ENCODE peak calls at places on chromosomes 7 and 10, in eight cellular contexts. One of them, this sample, is unnamed.

GRCh38 chr7:106914018-106914607 is 49.0 kb downstream of the PIK3CG start:
- DNase-seq in HepG2: no peak
- DNase-seq in prostate gland: no peak
- DNase-seq in transverse colon: no peak
- DNase-seq in A549: no peak
- DNase-seq in CD8-positive, alpha-beta T cell: no peak
- DNase-seq in heart left ventricle: no peak
- DNase-seq in psoas muscle: no peak
- DNase-seq in this sample: no peak

GRCh38 chr10:14403846-14404623 is 73.3 kb upstream of the FRMD4A start:
- DNase-seq in psoas muscle: no peak
- DNase-seq in transverse colon: no peak
- DNase-seq in prostate gland: no peak
- DNase-seq in CD8-positive, alpha-beta T cell: no peak
- DNase-seq in HepG2: no peak
- DNase-seq in A549: no peak
- DNase-seq in heart left ventricle: no peak
- DNase-seq in this sample: no peak

GRCh38 chr7:36994456-36995112 is 270.3 kb upstream of the AOAH start:
- DNase-seq in transverse colon: no peak
- DNase-seq in CD8-positive, alpha-beta T cell: no peak
- DNase-seq in psoas muscle: no peak
- DNase-seq in prostate gland: no peak
- DNase-seq in heart left ventricle: no peak
- DNase-seq in A549: no peak
- DNase-seq in HepG2: no peak
- DNase-seq in this sample: no peak

GRCh38 chr10:73756183-73756582 is 12.0 kb downstream of the SEC24C start:
- DNase-seq in prostate gland: no peak
- DNase-seq in A549: no peak
- DNase-seq in HepG2: no peak
- DNase-seq in transverse colon: no peak
- DNase-seq in heart left ventricle: no peak
- DNase-seq in CD8-positive, alpha-beta T cell: no peak
- DNase-seq in psoas muscle: no peak
- DNase-seq in this sample: no peak

GRCh38 chr7:5428470-5429252 is 5.0 kb upstream of the TNRC18 start:
- DNase-seq in A549: no peak
- DNase-seq in heart left ventricle: peak; percentile 67
- DNase-seq in CD8-positive, alpha-beta T cell: no peak
- DNase-seq in prostate gland: no peak
- DNase-seq in HepG2: peak; percentile 78
- DNase-seq in psoas muscle: peak; percentile 77
- DNase-seq in transverse colon: peak; percentile 73
- DNase-seq in this sample: peak; percentile 73

GRCh38 chr10:45581497-45582385 is 90.8 kb downstream of the ZFAND4 start:
- DNase-seq in psoas muscle: no peak
- DNase-seq in CD8-positive, alpha-beta T cell: no peak
- DNase-seq in heart left ventricle: no peak
- DNase-seq in prostate gland: no peak
- DNase-seq in HepG2: peak; percentile 13
- DNase-seq in transverse colon: no peak
- DNase-seq in A549: no peak
- DNase-seq in this sample: no peak

GRCh38 chr7:28573059-28573553 is 160.8 kb downstream of the CREB5 start:
- DNase-seq in transverse colon: peak; percentile 12
- DNase-seq in A549: no peak
- DNase-seq in heart left ventricle: peak; percentile 55
- DNase-seq in prostate gland: peak; percentile 78
- DNase-seq in HepG2: peak; percentile 18
- DNase-seq in psoas muscle: no peak
- DNase-seq in CD8-positive, alpha-beta T cell: no peak
- DNase-seq in this sample: no peak

GRCh38 chr10:132939957-132940790 is 2.2 kb downstream of the CFAP46 start:
- DNase-seq in prostate gland: no peak
- DNase-seq in psoas muscle: peak; percentile 46
- DNase-seq in HepG2: no peak
- DNase-seq in A549: peak; percentile 60
- DNase-seq in transverse colon: peak; percentile 35
- DNase-seq in CD8-positive, alpha-beta T cell: no peak
- DNase-seq in heart left ventricle: peak; percentile 54
- DNase-seq in this sample: peak; percentile 46

GRCh38 chr10:86253171-86254072 is 113.2 kb downstream of the GRID1 start:
- DNase-seq in CD8-positive, alpha-beta T cell: no peak
- DNase-seq in HepG2: no peak
- DNase-seq in A549: no peak
- DNase-seq in prostate gland: no peak
- DNase-seq in heart left ventricle: no peak
- DNase-seq in psoas muscle: no peak
- DNase-seq in transverse colon: no peak
- DNase-seq in this sample: no peak

GRCh38 chr10:78968960-78969359 is 99.8 kb upstream of the ZMIZ1 start:
- DNase-seq in HepG2: no peak
- DNase-seq in A549: no peak
- DNase-seq in heart left ventricle: no peak
- DNase-seq in prostate gland: no peak
- DNase-seq in psoas muscle: no peak
- DNase-seq in CD8-positive, alpha-beta T cell: no peak
- DNase-seq in transverse colon: no peak
- DNase-seq in this sample: no peak

GRCh38 chr10:78830062-78830974 is 238.4 kb upstream of the ZMIZ1 start:
- DNase-seq in transverse colon: no peak
- DNase-seq in psoas muscle: no peak
- DNase-seq in heart left ventricle: no peak
- DNase-seq in CD8-positive, alpha-beta T cell: no peak
- DNase-seq in prostate gland: no peak
- DNase-seq in A549: peak; percentile 49
- DNase-seq in HepG2: no peak
- DNase-seq in this sample: no peak

GRCh38 chr10:1461016-1461415 is 276.3 kb downstream of the ADARB2 start:
- DNase-seq in A549: no peak
- DNase-seq in transverse colon: no peak
- DNase-seq in HepG2: no peak
- DNase-seq in prostate gland: no peak
- DNase-seq in psoas muscle: no peak
- DNase-seq in CD8-positive, alpha-beta T cell: no peak
- DNase-seq in heart left ventricle: no peak
- DNase-seq in this sample: no peak

GRCh38 chr7:151077705-151078232 is 2.8 kb downstream of the FASTK start:
- DNase-seq in CD8-positive, alpha-beta T cell: no peak
- DNase-seq in heart left ventricle: no peak
- DNase-seq in transverse colon: no peak
- DNase-seq in HepG2: no peak
- DNase-seq in psoas muscle: no peak
- DNase-seq in prostate gland: no peak
- DNase-seq in A549: no peak
- DNase-seq in this sample: no peak

GRCh38 chr7:47535704-47536628 is 45.9 kb downstream of the TNS3 start:
- DNase-seq in CD8-positive, alpha-beta T cell: no peak
- DNase-seq in prostate gland: no peak
- DNase-seq in transverse colon: no peak
- DNase-seq in A549: no peak
- DNase-seq in psoas muscle: no peak
- DNase-seq in HepG2: peak; percentile 52
- DNase-seq in heart left ventricle: no peak
- DNase-seq in this sample: no peak

GRCh38 chr7:26090927-26091519 is 61.0 kb upstream of the NFE2L3 start:
- DNase-seq in prostate gland: peak; percentile 18
- DNase-seq in psoas muscle: no peak
- DNase-seq in HepG2: peak; percentile 54
- DNase-seq in transverse colon: no peak
- DNase-seq in CD8-positive, alpha-beta T cell: no peak
- DNase-seq in heart left ventricle: no peak
- DNase-seq in A549: peak; percentile 45
- DNase-seq in this sample: no peak

GRCh38 chr7:26087321-26088091 is 64.5 kb upstream of the NFE2L3 start:
- DNase-seq in heart left ventricle: no peak
- DNase-seq in psoas muscle: no peak
- DNase-seq in HepG2: no peak
- DNase-seq in CD8-positive, alpha-beta T cell: no peak
- DNase-seq in A549: no peak
- DNase-seq in prostate gland: peak; percentile 35
- DNase-seq in transverse colon: no peak
- DNase-seq in this sample: no peak

GRCh38 chr7:26093023-26093422 is 59.0 kb upstream of the NFE2L3 start:
- DNase-seq in prostate gland: no peak
- DNase-seq in CD8-positive, alpha-beta T cell: no peak
- DNase-seq in HepG2: no peak
- DNase-seq in psoas muscle: no peak
- DNase-seq in A549: no peak
- DNase-seq in transverse colon: no peak
- DNase-seq in heart left ventricle: no peak
- DNase-seq in this sample: no peak

DNA sequence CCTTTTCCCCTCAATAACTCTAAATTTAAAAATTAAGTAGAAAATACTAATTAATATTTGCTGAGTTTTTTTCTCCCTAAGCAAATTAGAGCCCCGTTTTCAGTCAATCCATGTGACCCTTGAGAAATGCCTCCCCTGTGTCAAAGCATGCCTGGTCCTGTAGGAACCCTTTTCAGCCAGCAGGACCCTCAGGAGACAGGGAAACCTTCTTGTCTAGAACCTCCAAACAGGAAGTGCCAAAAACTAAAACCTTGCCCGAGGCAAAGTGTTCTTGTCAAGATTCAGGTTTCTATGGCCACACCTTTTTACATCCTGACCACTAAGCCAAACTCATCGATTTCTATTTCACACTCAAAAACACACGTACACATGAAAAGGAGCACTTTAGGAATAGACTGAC is 60.1 kb upstream of the NFE2L3 start:
- DNase-seq in transverse colon: no peak
- DNase-seq in A549: peak; percentile 39
- DNase-seq in CD8-positive, alpha-beta T cell: no peak
- DNase-seq in HepG2: no peak
- DNase-seq in prostate gland: no peak
- DNase-seq in psoas muscle: no peak
- DNase-seq in heart left ventricle: no peak
- DNase-seq in this sample: no peak
- TF ChIP-seq CTCF in transverse colon: no peak
- TF ChIP-seq CTCF in A549: no peak
- TF ChIP-seq CTCF in CD8-positive, alpha-beta T cell: no peak
- TF ChIP-seq CTCF in HepG2: no peak
- TF ChIP-seq CTCF in prostate gland: no peak
- TF ChIP-seq CTCF in psoas muscle: no peak
- TF ChIP-seq CTCF in heart left ventricle: no peak
- TF ChIP-seq CTCF in this sample: no peak

DNA sequence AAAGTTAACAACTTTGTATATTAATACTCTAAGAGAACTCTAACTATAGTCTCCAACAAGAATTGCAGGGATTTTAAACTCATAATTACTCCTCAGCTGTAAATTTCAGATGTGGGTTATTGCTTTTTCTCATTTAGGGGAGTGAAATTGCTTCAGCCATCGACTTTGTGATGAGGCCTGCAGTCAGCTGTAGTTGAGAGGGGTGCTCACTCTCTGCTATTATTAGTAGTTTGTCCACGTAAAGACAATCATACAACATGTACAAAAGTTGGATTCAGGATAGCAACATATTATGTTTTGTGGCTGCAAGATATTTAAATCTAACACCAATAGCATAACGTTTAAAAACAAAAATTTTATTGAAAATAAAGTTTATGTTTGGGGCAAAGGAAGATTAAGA is 28.7 kb downstream of the HDAC9 start:
- DNase-seq in transverse colon: no peak
- DNase-seq in HepG2: no peak
- DNase-seq in prostate gland: no peak
- DNase-seq in A549: no peak
- DNase-seq in heart left ventricle: no peak
- DNase-seq in CD8-positive, alpha-beta T cell: no peak
- DNase-seq in psoas muscle: no peak
- DNase-seq in this sample: no peak
- H3K4me1 ChIP-seq in transverse colon: peaks cover 3% of the 10 kb centered on the region
- H3K4me1 ChIP-seq in HepG2: no peaks in the 10 kb centered on the region
- H3K4me1 ChIP-seq in prostate gland: no peaks in the 10 kb centered on the region
- H3K4me1 ChIP-seq in A549: no peaks in the 10 kb centered on the region
- H3K4me1 ChIP-seq in heart left ventricle: peaks cover 54% of the 10 kb centered on the region
- H3K4me1 ChIP-seq in CD8-positive, alpha-beta T cell: no peaks in the 10 kb centered on the region
- H3K4me1 ChIP-seq in psoas muscle: peaks cover 68% of the 10 kb centered on the region
- H3K4me1 ChIP-seq in this sample: no peaks in the 10 kb centered on the region

GRCh38 chr10:77636967-77637473 is 588 bp downstream of the KCNMA1 start:
- DNase-seq in transverse colon: no peak
- DNase-seq in heart left ventricle: no peak
- DNase-seq in CD8-positive, alpha-beta T cell: no peak
- DNase-seq in HepG2: no peak
- DNase-seq in A549: no peak
- DNase-seq in prostate gland: no peak
- DNase-seq in psoas muscle: peak; percentile 16
- DNase-seq in this sample: no peak

GRCh38 chr10:77634939-77635338 is 2.7 kb downstream of the KCNMA1 start:
- DNase-seq in A549: no peak
- DNase-seq in psoas muscle: no peak
- DNase-seq in CD8-positive, alpha-beta T cell: no peak
- DNase-seq in prostate gland: no peak
- DNase-seq in transverse colon: no peak
- DNase-seq in heart left ventricle: no peak
- DNase-seq in HepG2: no peak
- DNase-seq in this sample: no peak

GRCh38 chr10:77635402-77636227 is 2.0 kb downstream of the KCNMA1 start:
- DNase-seq in CD8-positive, alpha-beta T cell: no peak
- DNase-seq in prostate gland: no peak
- DNase-seq in heart left ventricle: no peak
- DNase-seq in A549: no peak
- DNase-seq in transverse colon: no peak
- DNase-seq in psoas muscle: no peak
- DNase-seq in HepG2: no peak
- DNase-seq in this sample: no peak

GRCh38 chr10:77637474-77637985 is at the start of gene KCNMA1:
- DNase-seq in HepG2: no peak
- DNase-seq in heart left ventricle: no peak
- DNase-seq in prostate gland: no peak
- DNase-seq in psoas muscle: peak; percentile 26
- DNase-seq in A549: peak; percentile 51
- DNase-seq in CD8-positive, alpha-beta T cell: no peak
- DNase-seq in transverse colon: peak; percentile 26
- DNase-seq in this sample: peak; percentile 29

GRCh38 chr10:77636286-77636966 is 1.2 kb downstream of the KCNMA1 start:
- DNase-seq in CD8-positive, alpha-beta T cell: no peak
- DNase-seq in psoas muscle: no peak
- DNase-seq in HepG2: no peak
- DNase-seq in heart left ventricle: no peak
- DNase-seq in A549: no peak
- DNase-seq in prostate gland: no peak
- DNase-seq in transverse colon: no peak
- DNase-seq in this sample: no peak
- TF ChIP-seq CTCF in CD8-positive, alpha-beta T cell: no peak
- TF ChIP-seq CTCF in psoas muscle: no peak
- TF ChIP-seq CTCF in HepG2: no peak
- TF ChIP-seq CTCF in heart left ventricle: no peak
- TF ChIP-seq CTCF in A549: no peak
- TF ChIP-seq CTCF in prostate gland: peak; percentile 19
- TF ChIP-seq CTCF in transverse colon: no peak
- TF ChIP-seq CTCF in this sample: no peak

DNA sequence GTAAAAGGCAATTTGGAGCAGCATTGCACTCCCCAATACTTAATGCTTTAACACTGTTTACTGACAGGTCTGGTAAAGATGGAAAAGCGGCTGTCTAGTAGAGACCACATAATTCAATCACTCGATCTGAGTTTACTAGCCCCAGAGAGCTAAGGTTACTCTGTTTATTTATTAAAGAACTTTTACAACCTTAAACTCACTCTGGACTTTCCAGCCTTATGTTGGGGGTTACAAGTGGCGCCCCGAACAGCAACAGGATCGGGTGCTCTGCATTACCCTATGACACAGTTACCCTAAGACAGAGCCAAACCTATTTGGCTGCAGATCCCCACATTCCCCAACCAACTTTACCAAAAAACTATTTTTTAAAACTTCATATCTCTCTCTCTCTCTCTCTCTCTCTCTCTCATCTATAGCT is 43.9 kb downstream of the MRPS24 start:
- DNase-seq in heart left ventricle: no peak
- DNase-seq in CD8-positive, alpha-beta T cell: no peak
- DNase-seq in HepG2: no peak
- DNase-seq in A549: no peak
- DNase-seq in prostate gland: no peak
- DNase-seq in psoas muscle: no peak
- DNase-seq in transverse colon: no peak
- DNase-seq in this sample: no peak
- H3K4me1 ChIP-seq in heart left ventricle: no peaks in the 10 kb centered on the region
- H3K4me1 ChIP-seq in CD8-positive, alpha-beta T cell: no peaks in the 10 kb centered on the region
- H3K4me1 ChIP-seq in HepG2: peaks cover 22% of the 10 kb centered on the region
- H3K4me1 ChIP-seq in A549: no peaks in the 10 kb centered on the region
- H3K4me1 ChIP-seq in prostate gland: no peaks in the 10 kb centered on the region
- H3K4me1 ChIP-seq in psoas muscle: no peaks in the 10 kb centered on the region
- H3K4me1 ChIP-seq in transverse colon: peaks cover 7% of the 10 kb centered on the region
- H3K4me1 ChIP-seq in this sample: no peaks in the 10 kb centered on the region